ENCODE peak calls at places on chromosome 14, in nine cellular contexts. K, H, X, U, R, E, S, O and V are unnamed samples.

GRCh38 chr14:99754141-99755067 is 38.8 kb upstream of the EML1 start:
- DNase-seq in K (peak), H (no peak), X (peak), U (peak), R (peak), E (no peak), S (no peak), O (peak), V (peak)

GRCh38 chr14:91116913-91117588 is 3.2 kb downstream of the DGLUCY start:
- DNase-seq in K (no peak), H (no peak), X (no peak), U (no peak), R (no peak), E (no peak), S (no peak), O (peak), V (no peak)

GRCh38 chr14:37924622-37925021 is 283.1 kb upstream of the SSTR1 start:
- DNase-seq in K (no peak), H (no peak), X (no peak), U (no peak), R (no peak), E (no peak), S (no peak), O (no peak), V (no peak)

GRCh38 chr14:28603606-28604005 is 163.0 kb upstream of the FOXG1 start:
- DNase-seq in K (no peak), H (no peak), X (no peak), U (no peak), R (peak), E (no peak), S (no peak), O (peak), V (no peak)

GRCh38 chr14:33943081-33943480 is 7.8 kb downstream of the EGLN3 start:
- DNase-seq in K (no peak), H (no peak), X (no peak), U (no peak), R (no peak), E (no peak), S (peak), O (no peak), V (peak)

GRCh38 chr14:71692496-71692895 is 239.7 kb upstream of the RGS6 start:
- DNase-seq in K (no peak), H (no peak), X (no peak), U (no peak), R (peak), E (no peak), S (no peak), O (peak), V (peak)

GRCh38 chr14:55123101-55123500 is 6.0 kb upstream of the LGALS3 start:
- DNase-seq in K (no peak), H (no peak), X (no peak), U (no peak), R (peak), E (no peak), S (no peak), O (peak), V (peak)

GRCh38 chr14:61652526-61653262 is 42.6 kb upstream of the HIF1A start:
- DNase-seq in K (no peak), H (no peak), X (no peak), U (no peak), R (peak), E (no peak), S (no peak), O (no peak), V (no peak)

GRCh38 chr14:72434856-72435255 is 459.0 kb downstream of the DPF3 start:
- DNase-seq in K (no peak), H (no peak), X (no peak), U (no peak), R (no peak), E (no peak), S (no peak), O (no peak), V (no peak)

GRCh38 chr14:53110103-53110502 is 43.0 kb downstream of the DDHD1 start:
- DNase-seq in K (no peak), H (no peak), X (no peak), U (no peak), R (no peak), E (no peak), S (no peak), O (no peak), V (no peak)

GRCh38 chr14:53106768-53107167 is 46.4 kb downstream of the DDHD1 start:
- DNase-seq in K (no peak), H (no peak), X (no peak), U (no peak), R (no peak), E (no peak), S (no peak), O (no peak), V (no peak)

GRCh38 chr14:53109688-53110041 is 43.5 kb downstream of the DDHD1 start:
- DNase-seq in K (no peak), H (no peak), X (no peak), U (no peak), R (no peak), E (no peak), S (no peak), O (no peak), V (no peak)

GRCh38 chr14:53108292-53108937 is 44.7 kb downstream of the DDHD1 start:
- DNase-seq in K (no peak), H (no peak), X (no peak), U (no peak), R (no peak), E (no peak), S (no peak), O (no peak), V (peak)

DNA sequence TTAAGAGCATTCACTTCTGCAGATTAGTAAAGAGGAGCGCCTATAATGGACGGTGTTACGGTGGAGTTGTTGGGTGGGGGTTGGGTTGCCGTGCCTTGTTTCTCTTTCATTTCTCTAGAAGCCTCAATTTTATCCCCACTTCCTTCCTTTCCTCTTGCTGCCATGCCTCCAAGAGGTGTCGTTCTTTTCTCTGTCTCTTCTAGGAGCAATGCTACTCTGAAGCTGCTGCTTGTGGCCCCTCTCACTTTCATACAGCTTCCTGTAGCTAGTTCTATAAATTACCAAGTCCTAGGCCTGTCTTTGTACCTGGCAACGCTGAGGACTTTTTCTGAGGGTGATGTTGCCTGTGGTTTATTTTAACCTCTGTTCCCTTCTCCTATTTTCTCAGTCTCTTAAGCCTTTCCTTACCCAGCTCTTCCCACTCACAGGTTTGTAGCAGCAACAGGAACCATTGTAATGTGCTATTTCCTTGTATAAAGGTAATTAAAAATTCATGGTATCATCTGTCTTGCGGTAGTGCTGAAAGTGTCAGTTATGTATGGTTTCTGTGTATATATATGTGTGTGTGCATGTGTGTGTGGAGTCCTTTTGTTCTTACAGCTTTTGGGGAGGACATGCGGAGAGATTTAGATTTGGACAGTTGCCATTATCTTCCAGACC is 44.0 kb downstream of the DDHD1 start:
- DNase-seq in K (no peak), H (no peak), X (no peak), U (no peak), R (no peak), E (no peak), S (no peak), O (no peak), V (peak)
- H3K4me3 ChIP-seq in K (peak), H (peak), X (peak), U (no peak), R (no peak), E (no peak), S (peak), O (peak), V (peak)

DNA sequence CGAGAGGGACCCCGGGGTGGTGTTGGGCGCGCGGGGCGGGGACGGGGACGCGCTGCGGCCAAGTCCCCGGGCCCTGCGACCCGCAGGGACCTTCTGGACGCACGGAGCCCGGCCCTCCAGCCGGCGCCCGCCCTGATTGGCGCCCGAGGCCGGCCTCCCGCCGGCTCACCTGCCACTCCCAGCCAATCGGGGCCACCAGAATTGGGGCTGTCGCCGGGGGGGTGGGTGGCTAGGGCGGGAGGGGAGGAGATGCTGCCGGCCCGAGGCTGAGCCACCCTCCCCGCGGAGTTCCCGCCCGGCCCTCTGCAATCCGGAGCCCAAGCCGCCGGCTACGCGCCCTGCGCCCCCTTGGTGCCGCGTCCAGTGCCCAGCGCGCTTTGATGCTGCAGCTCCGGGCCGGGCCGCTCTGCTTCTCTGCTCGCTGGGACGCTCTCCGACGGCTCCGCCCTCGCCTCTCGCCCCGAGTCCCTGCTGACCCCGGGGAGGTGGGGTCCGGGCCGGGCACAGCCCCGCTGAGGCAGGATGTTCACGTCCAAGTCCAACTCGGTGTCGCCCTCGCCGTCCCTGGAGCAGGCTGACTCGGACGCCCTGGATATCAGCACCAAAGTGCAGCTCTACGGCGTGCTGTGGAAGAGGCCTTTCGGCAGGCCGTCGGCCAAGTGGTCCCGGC is at the start of gene PLEKHD1:
- DNase-seq in K (peak), H (no peak), X (peak), U (peak), R (no peak), E (peak), S (peak), O (no peak), V (no peak)
- H3K4me3 ChIP-seq in K (peak), H (peak), X (peak), U (peak), R (no peak), E (no peak), S (peak), O (no peak), V (no peak)

DNA sequence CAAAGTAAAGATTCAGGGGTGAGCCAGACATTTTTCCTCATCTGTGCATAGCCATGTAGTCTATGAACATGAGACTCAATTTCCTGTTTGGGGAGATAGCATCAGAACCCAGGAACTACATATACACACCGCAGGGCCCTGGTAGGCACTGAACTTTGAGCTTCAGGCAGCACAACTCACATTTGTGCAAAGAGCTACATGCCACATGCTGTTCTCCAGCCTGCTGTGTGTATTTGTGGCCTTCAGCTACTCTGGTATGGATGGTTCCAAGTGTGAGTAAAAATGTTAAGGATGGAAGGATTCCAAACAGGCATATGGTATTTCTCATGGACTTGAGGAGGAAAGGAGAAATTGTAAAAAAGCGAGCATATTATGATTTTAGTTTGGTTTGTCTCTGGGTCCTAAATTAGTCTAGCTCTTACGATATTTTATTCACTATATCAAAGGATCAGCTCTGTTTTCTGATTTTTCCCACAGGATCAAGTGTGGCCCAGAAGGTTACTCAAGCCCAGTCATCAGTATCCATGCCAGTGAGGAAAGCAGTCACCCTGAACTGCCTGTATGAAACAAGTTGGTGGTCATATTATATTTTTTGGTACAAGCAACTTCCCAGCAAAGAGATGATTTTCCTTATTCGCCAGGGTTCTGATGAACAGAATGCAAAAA is 422.4 kb upstream of the OR4E1 start:
- DNase-seq in K (no peak), H (no peak), X (no peak), U (no peak), R (no peak), E (no peak), S (no peak), O (no peak), V (no peak)
- H3K4me3 ChIP-seq in K (no peak), H (no peak), X (no peak), U (no peak), R (no peak), E (no peak), S (no peak), O (no peak), V (no peak)

DNA sequence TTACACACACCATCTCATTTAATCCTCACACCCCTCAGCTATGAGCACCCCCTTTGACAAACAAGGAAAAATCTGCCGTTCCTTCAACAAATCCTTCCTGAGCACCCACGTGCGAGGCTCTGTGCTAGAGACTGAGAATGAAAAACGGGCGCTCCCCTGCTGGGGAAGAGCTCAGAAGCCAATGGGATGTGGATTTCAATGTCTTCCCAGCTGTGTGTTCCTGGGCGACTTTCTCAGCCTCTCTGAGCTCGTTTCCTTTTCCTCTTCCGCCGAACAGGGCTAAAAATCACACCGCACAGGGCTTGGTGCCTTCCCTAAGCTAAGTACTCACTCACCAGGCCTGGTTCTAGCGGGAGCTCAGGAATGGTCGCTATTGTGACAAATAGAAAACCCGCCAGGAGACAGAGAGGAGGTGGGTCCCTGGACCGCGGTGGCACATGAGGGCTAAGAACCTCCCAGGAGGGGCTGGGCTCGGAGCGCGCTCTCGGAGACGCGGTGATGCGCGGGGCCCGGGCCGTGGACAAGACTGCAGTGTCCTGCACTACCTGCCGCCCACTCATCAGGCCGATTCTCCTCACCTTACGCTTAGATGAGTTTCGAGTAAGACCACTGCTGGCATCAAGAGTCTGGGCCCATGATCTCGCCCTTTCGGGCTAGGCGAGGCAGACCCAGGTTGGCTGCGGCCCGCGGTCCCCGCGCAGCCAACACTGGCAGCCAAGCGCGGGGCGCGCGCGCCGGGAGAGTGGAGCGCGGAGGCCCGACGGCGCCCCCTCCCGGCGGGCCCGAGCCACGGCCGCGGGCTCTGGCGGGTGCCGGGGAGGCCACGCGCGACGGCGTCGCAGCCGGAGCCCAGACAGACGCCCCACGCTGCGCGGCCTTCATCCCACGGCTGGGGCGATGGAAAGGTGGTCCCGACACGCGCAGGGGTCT is 17.0 kb downstream of the ZDHHC22 start:
- DNase-seq in K (peak), H (no peak), X (peak), U (peak), R (peak), E (peak), S (peak), O (peak), V (peak)
- H3K4me3 ChIP-seq in K (peak), H (peak), X (peak), U (peak), R (peak), E (peak), S (peak), O (no peak), V (no peak)

DNA sequence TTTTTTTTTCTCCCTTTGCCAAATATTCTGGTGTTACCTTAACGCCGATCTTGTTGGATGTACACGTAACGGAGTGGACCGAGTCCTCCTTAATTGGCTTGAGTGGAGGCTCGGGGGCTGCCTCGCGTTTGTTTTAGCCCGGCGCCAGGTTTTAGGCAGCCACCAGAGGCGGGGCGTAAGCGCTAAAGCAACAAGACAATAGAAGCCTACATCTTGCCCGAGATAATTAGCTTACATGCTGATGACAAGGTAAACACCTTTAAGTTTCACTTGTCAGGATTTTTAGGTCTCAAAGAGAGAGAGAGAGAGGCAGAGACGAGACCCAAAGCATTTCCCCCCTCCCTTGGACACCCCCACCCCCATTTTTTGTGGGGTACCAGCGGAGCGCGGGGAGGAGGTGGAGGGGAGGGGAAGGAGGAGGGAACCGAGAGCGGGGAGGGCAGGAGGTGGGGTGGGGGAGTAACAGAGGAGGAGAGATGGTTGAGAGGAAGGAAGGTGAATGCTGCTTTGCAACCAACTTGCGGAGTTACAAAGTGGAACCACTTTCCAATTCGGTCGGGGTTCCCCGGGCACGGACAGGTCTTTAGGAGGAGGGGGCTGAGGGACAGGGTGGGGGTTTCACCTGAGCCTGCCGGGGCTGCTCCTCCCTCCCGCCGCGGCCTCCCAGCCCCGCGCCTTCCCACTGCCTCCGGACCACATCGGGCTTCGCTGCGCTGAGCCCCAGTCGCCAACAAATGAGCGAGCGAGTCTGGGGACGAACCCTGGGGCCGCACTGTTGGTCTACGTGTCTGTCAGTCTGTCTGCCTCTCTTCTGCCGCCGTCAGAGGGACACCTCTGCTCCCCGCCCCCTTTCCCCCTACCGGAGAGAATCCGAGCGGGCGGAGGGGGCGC is at the start of gene NKX2-1:
- DNase-seq in K (peak), H (no peak), X (peak), U (peak), R (no peak), E (no peak), S (no peak), O (peak), V (peak)
- H3K4me3 ChIP-seq in K (peak), H (peak), X (peak), U (peak), R (no peak), E (no peak), S (peak), O (no peak), V (peak)

DNA sequence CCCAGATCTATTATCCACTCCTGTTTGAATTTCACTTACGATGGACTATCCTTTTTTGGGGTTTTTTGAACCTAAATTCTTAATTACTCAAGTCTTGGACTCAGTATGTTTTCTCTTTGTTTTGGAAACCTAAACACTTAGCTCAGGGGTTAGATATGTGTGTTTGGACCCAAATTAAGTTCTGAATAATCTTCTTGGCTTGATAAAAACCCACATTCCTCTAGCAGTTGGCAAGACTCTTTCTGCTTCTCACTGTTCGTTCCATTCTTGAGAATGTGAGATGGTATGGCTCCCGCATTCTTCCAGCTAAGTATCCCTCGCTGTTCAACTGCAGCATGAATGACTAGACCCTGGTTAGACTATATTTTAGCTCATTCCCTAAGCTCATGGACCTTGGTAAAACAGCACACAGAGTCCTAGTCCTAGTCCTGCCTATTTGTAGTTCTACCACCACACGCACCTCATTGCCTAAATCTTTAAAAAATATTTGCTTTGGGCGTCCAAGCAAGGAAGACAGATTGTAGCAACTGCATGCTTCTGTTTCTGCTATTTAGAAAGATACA is 860.0 kb downstream of the RPS29 start:
- DNase-seq in K (no peak), H (no peak), X (no peak), U (no peak), R (no peak), E (no peak), S (no peak), O (peak), V (peak)
- H3K4me3 ChIP-seq in K (no peak), H (no peak), X (no peak), U (no peak), R (no peak), E (no peak), S (no peak), O (no peak), V (no peak)